ENCODE peak calls at places on chromosomes 5 and 9, in nine cellular contexts. B is RPMI7951; S is activated T-cell treated with anti-CD3 and anti-CD28 coated beads for 1 hour; T is T1000; P is mammary epithelial cell; E is HuH-7.5; V is lung; Q is NCI-H1092 treated with DMSO at 0.1 percent for 48 hours; K is activated CD4-positive, CD25-positive, alpha-beta regulatory T cell. M is an unnamed sample.
A peak's percentile ranks its signal among the peaks of the same experiment; 100 is the strongest.

GRCh38 chr9:85224729-85225128 is 517.0 kb downstream of the AGTPBP1 start:
- DNase-seq in V (no peak), T (no peak), E (no peak), P (peak; percentile 85), K (no peak), S (no peak), B (peak; percentile 23), Q (no peak), M (no peak)

GRCh38 chr5:98319299-98320011 is 454.0 kb upstream of the RGMB start:
- DNase-seq in E (no peak), S (no peak), T (no peak), V (no peak), Q (no peak), K (no peak), B (no peak), P (no peak), M (no peak)

GRCh38 chr5:138603521-138603920 is 28.3 kb upstream of the HSPA9 start:
- DNase-seq in K (no peak), B (peak; percentile 29), Q (no peak), E (no peak), T (no peak), V (no peak), P (peak; percentile 81), S (no peak), M (no peak)

GRCh38 chr9:132672413-132672690 is 2.1 kb downstream of the GTF3C4 start:
- DNase-seq in Q (no peak), V (no peak), P (peak; percentile 26), K (no peak), E (no peak), T (no peak), B (no peak), S (no peak), M (no peak)

GRCh38 chr9:125142560-125143376 is 560 bp downstream of the SCAI start:
- DNase-seq in T (no peak), K (peak; percentile 22), E (peak; percentile 15), Q (peak; percentile 11), B (no peak), P (no peak), V (no peak), S (no peak), M (no peak)

GRCh38 chr5:176735383-176736265 is 74.7 kb upstream of the UNC5A start:
- DNase-seq in T (no peak), K (no peak), S (no peak), E (no peak), B (no peak), V (no peak), Q (no peak), P (no peak), M (no peak)

GRCh38 chr5:158086856-158087255 is 227.9 kb upstream of the CLINT1 start:
- DNase-seq in B (no peak), S (no peak), Q (no peak), V (no peak), T (no peak), E (no peak), P (no peak), K (no peak), M (no peak)

GRCh38 chr9:99595796-99596195 is 225.9 kb upstream of the NR4A3 start:
- DNase-seq in B (no peak), Q (no peak), K (no peak), V (no peak), E (no peak), T (no peak), P (no peak), S (no peak), M (no peak)

GRCh38 chr5:98308960-98309359 is 464.5 kb upstream of the RGMB start:
- DNase-seq in P (peak; percentile 31), Q (no peak), E (no peak), K (no peak), S (no peak), B (peak; percentile 42), V (no peak), T (no peak), M (no peak)

GRCh38 chr5:60844429-60844890 is 391 bp upstream of the ELOVL7 start:
- DNase-seq in K (no peak), Q (no peak), T (peak; percentile 32), E (no peak), V (no peak), P (peak; percentile 83), B (peak; percentile 18), S (no peak), M (no peak)

GRCh38 chr9:94900222-94901018 is 173.9 kb downstream of the AOPEP start:
- DNase-seq in E (no peak), V (no peak), K (no peak), S (no peak), P (peak; percentile 79), Q (no peak), B (peak; percentile 88), T (no peak), M (no peak)

GRCh38 chr5:146877783-146878470 is 630 bp downstream of the PPP2R2B start:
- DNase-seq in B (no peak), V (no peak), K (no peak), T (peak; percentile 41), Q (peak; percentile 42), E (peak; percentile 22), P (no peak), S (no peak), M (peak; percentile 43)

GRCh38 chr9:35826071-35826701 is 2.3 kb downstream of the FAM221B start:
- DNase-seq in K (no peak), V (no peak), S (no peak), B (peak; percentile 61), Q (peak; percentile 73), T (no peak), E (no peak), P (peak; percentile 62), M (no peak)

GRCh38 chr9:135887021-135887507 is 20.3 kb downstream of the CAMSAP1 start:
- DNase-seq in E (no peak), K (no peak), T (no peak), S (no peak), P (peak; percentile 39), B (peak; percentile 16), Q (no peak), V (no peak), M (peak; percentile 62)

GRCh38 chr9:111094433-111095421 is 56.5 kb upstream of the LPAR1 start:
- DNase-seq in S (no peak), V (no peak), P (peak; percentile 43), B (peak; percentile 82), K (no peak), T (no peak), Q (no peak), E (no peak), M (no peak)

GRCh38 chr9:120386390-120387131 is 193.4 kb downstream of the CDK5RAP2 start:
- DNase-seq in P (no peak), B (no peak), Q (peak; percentile 93), S (no peak), K (no peak), V (no peak), T (no peak), E (peak; percentile 35), M (no peak)

GRCh38 chr5:73692166-73692640 is 66.2 kb downstream of the ARHGEF28 start:
- DNase-seq in P (peak; percentile 86), K (no peak), S (no peak), T (no peak), V (no peak), Q (no peak), E (no peak), B (peak; percentile 61), M (no peak)

GRCh38 chr5:146877178-146877681 is 1.3 kb downstream of the PPP2R2B start:
- DNase-seq in S (no peak), B (no peak), V (no peak), P (no peak), K (no peak), Q (peak; percentile 27), T (no peak), E (no peak), M (peak; percentile 19)

GRCh38 chr9:9299134-9299533 is 1313.7 kb downstream of the PTPRD start:
- DNase-seq in Q (peak; percentile 56), E (no peak), P (no peak), V (no peak), B (no peak), T (no peak), S (no peak), K (no peak), M (no peak)